ENCODE peak calls at places on chromosomes 7 and 10, in seven cellular contexts. B is A549, S is stomach, K is SK-N-SH, H is tibial nerve, W is suprapubic skin, L is sigmoid colon. G is an unnamed sample.

GRCh38 chr7:68622500-68622899 is 975.8 kb upstream of the AUTS2 start:
- DNase-seq in B (no peak), S (no peak), K (peak), H (no peak), W (no peak), L (no peak), G (no peak)

GRCh38 chr7:50921114-50921513 is 138.4 kb upstream of the GRB10 start:
- DNase-seq in B (no peak), S (no peak), K (no peak), H (no peak), W (no peak), L (no peak), G (no peak)

GRCh38 chr10:132065491-132066105 is at the start of gene JAKMIP3:
- DNase-seq in B (peak), S (peak), K (no peak), H (no peak), W (peak), L (peak), G (peak)

GRCh38 chr10:905503-905902 is 26.0 kb downstream of the LARP4B start:
- DNase-seq in B (no peak), S (no peak), K (no peak), H (no peak), W (no peak), L (no peak), G (no peak)

GRCh38 chr10:123847686-123848432 is 43.7 kb downstream of the CPXM2 start:
- DNase-seq in B (peak), S (no peak), K (peak), H (no peak), W (no peak), L (no peak), G (no peak)

GRCh38 chr7:131328387-131329175 is 905 bp downstream of the MKLN1 start:
- DNase-seq in B (no peak), S (no peak), K (no peak), H (no peak), W (no peak), L (no peak), G (no peak)

GRCh38 chr7:33968591-33968990 is 63.3 kb downstream of the BMPER start:
- DNase-seq in B (no peak), S (no peak), K (no peak), H (no peak), W (no peak), L (no peak), G (no peak)

GRCh38 chr7:101163281-101164070 is 1.9 kb downstream of the VGF start:
- DNase-seq in B (no peak), S (no peak), K (peak), H (no peak), W (no peak), L (no peak), G (peak)

DNA sequence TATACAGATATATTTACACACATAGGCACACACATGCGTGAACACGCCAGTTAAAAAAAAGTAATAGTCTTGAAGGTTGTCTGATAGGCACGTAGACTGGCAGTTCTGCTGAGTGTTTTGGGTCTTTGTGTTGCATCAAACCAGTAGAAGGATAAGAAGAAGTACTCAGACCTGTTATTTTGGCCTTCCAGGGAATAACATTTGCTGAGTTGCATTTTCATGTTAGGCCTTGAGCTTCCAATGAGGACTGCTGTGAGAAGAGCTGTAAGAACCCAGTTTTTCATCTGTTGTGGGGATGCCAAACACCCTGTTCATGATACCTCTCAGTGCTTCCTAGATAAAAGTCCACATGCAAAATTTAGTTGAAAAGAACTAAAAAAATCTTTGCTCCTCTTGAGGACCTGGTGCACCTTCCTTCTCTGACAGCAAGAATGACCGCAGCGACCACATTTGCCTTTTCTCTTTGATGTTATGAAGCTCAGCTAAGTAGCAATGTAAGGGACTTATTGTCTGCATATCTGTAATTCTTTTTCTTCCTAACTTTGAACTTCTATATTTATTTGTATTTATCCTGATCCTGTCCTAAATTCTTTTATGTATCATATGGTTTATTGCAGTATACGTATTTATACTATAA is 27.2 kb downstream of the HIPK2 start:
- DNase-seq in B (no peak), S (no peak), K (no peak), H (no peak), W (no peak), L (no peak), G (no peak)
- H3K27ac ChIP-seq in B (no peak), S (no peak), K (no peak), H (no peak), W (no peak), L (no peak), G (no peak)

GRCh38 chr7:24801910-24802699 is 44.8 kb upstream of the GSDME start:
- DNase-seq in B (no peak), S (no peak), K (no peak), H (no peak), W (no peak), L (no peak), G (no peak)
- TF ChIP-seq EP300 in B (no peak), S (no peak), K (no peak), H (no peak), W (no peak), L (no peak), G (no peak)

DNA sequence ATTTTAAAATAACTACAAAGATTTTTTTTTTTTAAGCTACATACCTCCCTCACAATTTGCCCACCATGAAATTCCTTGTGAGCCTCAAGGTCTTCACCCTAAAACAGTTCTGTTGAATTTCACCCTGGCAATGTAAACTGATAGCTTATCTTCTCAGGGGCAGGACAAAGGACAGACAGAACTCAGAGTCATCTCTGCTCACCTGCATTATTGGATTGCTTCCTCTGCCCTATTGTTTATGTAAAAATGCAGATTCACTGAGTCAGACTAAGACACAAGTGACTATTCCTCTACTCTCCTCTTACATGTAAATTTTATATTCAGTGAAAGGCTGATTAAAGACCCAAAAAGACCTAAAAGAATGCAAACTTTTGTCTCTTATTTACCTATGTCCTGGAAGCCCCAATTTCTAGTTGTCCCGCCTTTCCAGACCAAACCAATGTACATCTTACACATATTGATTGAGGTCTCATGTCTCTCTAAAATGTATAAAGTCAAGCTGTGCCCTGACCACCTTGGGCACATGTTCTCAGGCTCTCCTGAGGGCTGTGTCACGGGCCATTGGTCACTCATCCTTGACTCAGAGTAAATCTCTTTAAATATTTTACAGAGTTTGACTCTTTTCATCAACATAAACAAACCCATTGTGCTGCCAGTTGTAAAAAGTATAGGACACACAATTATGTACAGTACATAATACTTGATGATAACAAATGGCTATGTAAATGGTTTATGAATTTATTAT is 440.2 kb downstream of the HTR7 start:
- DNase-seq in B (no peak), S (no peak), K (no peak), H (no peak), W (no peak), L (no peak), G (no peak)
- H3K4me3 ChIP-seq in B (no peak), S (no peak), K (no peak), H (no peak), W (no peak), L (no peak), G (no peak)

GRCh38 chr7:8185907-8186306 is 76.1 kb downstream of the ICA1 start:
- DNase-seq in B (no peak), S (no peak), K (no peak), H (no peak), W (no peak), L (no peak), G (no peak)

GRCh38 chr7:8178353-8178752 is 83.6 kb downstream of the ICA1 start:
- DNase-seq in B (no peak), S (no peak), K (no peak), H (no peak), W (no peak), L (no peak), G (no peak)

GRCh38 chr7:8189615-8190014 is 72.4 kb downstream of the ICA1 start:
- DNase-seq in B (no peak), S (no peak), K (no peak), H (no peak), W (no peak), L (no peak), G (no peak)

DNA sequence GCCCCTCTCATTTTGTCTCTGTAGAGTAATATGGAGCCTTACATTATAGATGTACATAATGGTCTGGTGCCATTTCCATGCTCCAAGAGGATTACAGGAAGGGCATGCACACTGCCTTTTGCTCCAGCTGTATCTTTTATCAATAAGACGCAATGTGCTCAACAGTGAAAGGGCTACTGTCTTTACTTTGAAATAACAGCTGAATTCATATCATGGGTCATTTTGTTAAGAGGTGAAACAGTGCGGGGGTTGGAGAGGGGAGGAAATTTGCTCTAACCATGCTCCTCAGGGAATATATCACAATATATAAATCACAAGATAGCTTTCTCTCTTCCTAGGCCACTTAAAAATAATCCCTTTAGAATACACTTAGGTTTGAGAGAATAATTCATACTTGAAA is 77.7 kb downstream of the ICA1 start:
- DNase-seq in B (no peak), S (no peak), K (no peak), H (no peak), W (no peak), L (no peak), G (no peak)
- H3K27ac ChIP-seq in B (no peak), S (no peak), K (no peak), H (no peak), W (no peak), L (no peak), G (no peak)

GRCh38 chr7:17506090-17506489 is 207.6 kb downstream of the AHR start:
- DNase-seq in B (peak), S (peak), K (no peak), H (no peak), W (no peak), L (no peak), G (no peak)
- TF ChIP-seq EP300 in B (peak), S (no peak), K (no peak), H (no peak), W (no peak), L (no peak), G (no peak)

GRCh38 chr7:99143522-99143852 is 421 bp downstream of the SMURF1 start:
- DNase-seq in B (no peak), S (no peak), K (no peak), H (no peak), W (no peak), L (no peak), G (no peak)
- H3K4me3 ChIP-seq in B (peak), S (peak), K (peak), H (peak), W (peak), L (peak), G (peak)

GRCh38 chr10:95406651-95407280 is 116.0 kb upstream of the PDLIM1 start:
- DNase-seq in B (no peak), S (peak), K (no peak), H (no peak), W (peak), L (peak), G (peak)
- H3K27ac ChIP-seq in B (no peak), S (peak), K (no peak), H (peak), W (peak), L (peak), G (no peak)

GRCh38 chr10:35532141-35532540 is 73.0 kb upstream of the GJD4 start:
- DNase-seq in B (no peak), S (no peak), K (no peak), H (no peak), W (no peak), L (no peak), G (no peak)

GRCh38 chr10:35535136-35535535 is 70.0 kb upstream of the GJD4 start:
- DNase-seq in B (no peak), S (no peak), K (no peak), H (no peak), W (no peak), L (no peak), G (no peak)

GRCh38 chr10:35536789-35537188 is 68.4 kb upstream of the GJD4 start:
- DNase-seq in B (no peak), S (no peak), K (no peak), H (no peak), W (no peak), L (no peak), G (no peak)

DNA sequence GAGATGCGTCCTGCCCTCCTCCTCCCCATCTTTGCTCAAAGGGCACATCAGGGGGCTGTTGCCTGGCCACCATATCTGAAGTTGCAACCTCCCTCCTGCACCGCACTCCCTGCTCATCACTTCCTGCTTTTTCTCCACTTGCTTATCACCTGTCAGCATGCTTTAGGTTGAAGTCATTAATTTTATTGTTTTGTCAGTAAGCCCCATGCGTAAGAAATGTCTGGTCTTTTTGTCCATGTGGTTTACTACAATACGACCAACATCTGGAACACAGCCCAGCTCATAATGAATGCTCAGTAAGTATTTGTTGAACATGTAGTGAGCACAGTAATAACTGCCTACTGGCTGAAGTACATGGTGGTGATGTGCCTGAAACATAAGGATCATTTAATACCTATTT is 71.6 kb upstream of the GJD4 start:
- DNase-seq in B (no peak), S (no peak), K (peak), H (no peak), W (no peak), L (no peak), G (no peak)
- TF ChIP-seq EP300 in B (no peak), S (no peak), K (peak), H (no peak), W (no peak), L (no peak), G (no peak)

G was measured in ovary.